ENCODE peak calls at places on chromosomes 2 and 18, in six cellular contexts. B is cardiac muscle cell, P is fibroblast of the aortic adventitia, F is MM.1S, V is activated B cell treated with CpG ODN at 0.5 μM for 24 hours, G is nephron progenitor cell. H is an unnamed sample.

GRCh38 chr2:180376076-180376475 is 369.0 kb upstream of the CWC22 start:
- DNase-seq in B (no peak), F (no peak), P (peak), V (no peak), G (no peak), H (no peak)

GRCh38 chr18:77250501-77250925 is 865 bp downstream of the GALR1 start:
- DNase-seq in V (no peak), F (no peak), P (no peak), G (peak), B (no peak), H (no peak)

GRCh38 chr2:177317443-177317842 is 52.9 kb upstream of the NFE2L2 start:
- DNase-seq in P (no peak), B (no peak), G (no peak), V (no peak), F (no peak), H (no peak)

GRCh38 chr18:79797518-79798345 is at the start of gene KCNG2:
- DNase-seq in V (peak), G (peak), F (no peak), B (peak), P (no peak), H (no peak)

GRCh38 chr2:18639756-18640453 is 50.5 kb upstream of the NT5C1B start:
- DNase-seq in G (no peak), V (no peak), P (no peak), B (no peak), F (no peak), H (no peak)

GRCh38 chr2:30652271-30652910 is 154.9 kb downstream of the CAPN13 start:
- DNase-seq in F (no peak), P (no peak), B (no peak), V (no peak), G (no peak), H (no peak)

GRCh38 chr2:166494140-166494544 is at the start of gene SCN7A:
- DNase-seq in F (no peak), P (peak), V (no peak), B (peak), G (peak), H (peak)

GRCh38 chr2:168192839-168193616 is 54.4 kb downstream of the STK39 start:
- DNase-seq in P (no peak), F (no peak), G (no peak), B (no peak), V (no peak), H (no peak)

GRCh38 chr2:12803616-12804015 is 86.9 kb downstream of the TRIB2 start:
- DNase-seq in F (no peak), P (peak), V (no peak), G (no peak), B (no peak), H (no peak)

GRCh38 chr2:121489944-121490585 is 40.6 kb upstream of the RNU4ATAC start:
- DNase-seq in B (peak), P (no peak), G (no peak), V (no peak), F (peak), H (no peak)

GRCh38 chr2:191696001-191696400 is 18.1 kb downstream of the NABP1 start:
- DNase-seq in P (peak), G (no peak), F (peak), B (no peak), V (no peak), H (no peak)

GRCh38 chr2:10500601-10501361 is 52.7 kb upstream of the ODC1 start:
- DNase-seq in F (no peak), B (no peak), P (no peak), G (no peak), V (no peak), H (peak)

GRCh38 chr2:96734899-96735585 is 4.8 kb downstream of the LMAN2L start:
- DNase-seq in B (no peak), F (no peak), G (no peak), P (peak), V (no peak), H (no peak)

GRCh38 chr2:69046221-69046662 is 33.3 kb downstream of the ANTXR1 start:
- DNase-seq in B (no peak), G (no peak), F (no peak), V (no peak), P (peak), H (no peak)

GRCh38 chr18:12839526-12840196 is 44.4 kb downstream of the PTPN2 start:
- DNase-seq in P (peak), V (no peak), F (peak), B (no peak), G (no peak), H (no peak)

GRCh38 chr2:227370791-227371312 is 8.3 kb downstream of the TM4SF20 start:
- DNase-seq in P (peak), B (no peak), V (no peak), F (no peak), G (no peak), H (no peak)

GRCh38 chr2:96148410-96149217 is 3.4 kb upstream of the DUSP2 start:
- DNase-seq in F (no peak), P (peak), G (peak), B (peak), V (peak), H (peak)

GRCh38 chr18:56691530-56691929 is 40.4 kb downstream of the WDR7 start:
- DNase-seq in G (no peak), F (no peak), P (no peak), V (no peak), B (no peak), H (no peak)

GRCh38 chr2:1874950-1875349 is 130.6 kb upstream of the PXDN start:
- DNase-seq in V (no peak), P (no peak), F (no peak), G (no peak), B (no peak), H (no peak)

GRCh38 chr2:24821433-24821891 is 28.2 kb downstream of the CENPO start:
- DNase-seq in G (no peak), F (no peak), V (no peak), B (no peak), P (no peak), H (no peak)

GRCh38 chr18:70422061-70422965 is 133.5 kb downstream of the SOCS6 start:
- DNase-seq in P (peak), F (no peak), V (no peak), B (no peak), G (peak), H (no peak)

GRCh38 chr18:44725300-44726096 is 44.8 kb downstream of the SETBP1 start:
- DNase-seq in G (no peak), V (peak), F (peak), B (no peak), P (peak), H (no peak)

GRCh38 chr2:179263460-179264237 is 983 bp downstream of the SESTD1 start:
- DNase-seq in P (peak), B (peak), V (peak), F (peak), G (peak), H (peak)

GRCh38 chr2:11904029-11904428 is 157.6 kb downstream of the LPIN1 start:
- DNase-seq in B (no peak), V (peak), P (no peak), F (no peak), G (no peak), H (no peak)

GRCh38 chr2:219252084-219252483 is 959 bp upstream of the TUBA4B start:
- DNase-seq in G (no peak), P (no peak), V (no peak), F (no peak), B (no peak), H (no peak)
- TF ChIP-seq CTCF in G (no peak), P (no peak), V (no peak), F (no peak), B (no peak), H (no peak)

GRCh38 chr2:162280654-162281053 is 37.4 kb upstream of the FAP start:
- DNase-seq in G (no peak), B (no peak), P (no peak), F (no peak), V (no peak), H (no peak)
- TF ChIP-seq CTCF in G (no peak), B (no peak), P (no peak), F (no peak), V (no peak), H (no peak)

GRCh38 chr2:8984152-8984551 is 19.3 kb downstream of the MBOAT2 start:
- DNase-seq in G (no peak), B (no peak), P (peak), F (no peak), V (no peak), H (no peak)

GRCh38 chr2:8985561-8986326 is 17.7 kb downstream of the MBOAT2 start:
- DNase-seq in B (no peak), P (peak), F (no peak), G (no peak), V (no peak), H (no peak)

GRCh38 chr2:8987413-8987812 is 16.1 kb downstream of the MBOAT2 start:
- DNase-seq in F (no peak), P (peak), G (no peak), B (no peak), V (no peak), H (no peak)

GRCh38 chr2:8984855-8985254 is 18.6 kb downstream of the MBOAT2 start:
- DNase-seq in P (peak), F (no peak), G (no peak), V (no peak), B (peak), H (no peak)

GRCh38 chr2:8986327-8986976 is 17.0 kb downstream of the MBOAT2 start:
- DNase-seq in B (peak), G (peak), P (no peak), F (peak), V (no peak), H (no peak)
- TF ChIP-seq CTCF in B (peak), G (no peak), P (no peak), F (peak), V (no peak), H (no peak)

DNA sequence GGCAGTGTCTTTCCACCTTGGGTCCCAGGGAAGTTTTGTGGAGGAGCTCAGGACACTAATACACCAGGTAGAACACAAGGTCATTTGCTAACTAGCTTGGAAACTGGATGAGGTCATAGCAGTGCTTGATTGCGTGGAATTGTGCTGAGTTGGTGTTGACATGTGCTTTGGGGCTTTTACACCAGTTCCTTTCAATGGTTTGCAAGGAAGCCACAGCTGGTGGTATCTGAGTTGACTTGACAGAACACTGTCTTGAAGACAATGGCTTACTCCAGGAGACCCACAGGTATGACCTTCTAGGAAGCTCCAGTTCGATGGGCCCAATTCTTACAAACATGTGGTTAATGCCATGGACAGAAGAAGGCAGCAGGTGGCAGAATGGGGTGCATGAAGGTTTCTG is 5.9 kb downstream of the CTLA4 start:
- DNase-seq in G (no peak), B (no peak), P (no peak), V (no peak), F (peak), H (no peak)
- TF ChIP-seq CTCF in G (no peak), B (no peak), P (no peak), V (no peak), F (no peak), H (no peak)

DNA sequence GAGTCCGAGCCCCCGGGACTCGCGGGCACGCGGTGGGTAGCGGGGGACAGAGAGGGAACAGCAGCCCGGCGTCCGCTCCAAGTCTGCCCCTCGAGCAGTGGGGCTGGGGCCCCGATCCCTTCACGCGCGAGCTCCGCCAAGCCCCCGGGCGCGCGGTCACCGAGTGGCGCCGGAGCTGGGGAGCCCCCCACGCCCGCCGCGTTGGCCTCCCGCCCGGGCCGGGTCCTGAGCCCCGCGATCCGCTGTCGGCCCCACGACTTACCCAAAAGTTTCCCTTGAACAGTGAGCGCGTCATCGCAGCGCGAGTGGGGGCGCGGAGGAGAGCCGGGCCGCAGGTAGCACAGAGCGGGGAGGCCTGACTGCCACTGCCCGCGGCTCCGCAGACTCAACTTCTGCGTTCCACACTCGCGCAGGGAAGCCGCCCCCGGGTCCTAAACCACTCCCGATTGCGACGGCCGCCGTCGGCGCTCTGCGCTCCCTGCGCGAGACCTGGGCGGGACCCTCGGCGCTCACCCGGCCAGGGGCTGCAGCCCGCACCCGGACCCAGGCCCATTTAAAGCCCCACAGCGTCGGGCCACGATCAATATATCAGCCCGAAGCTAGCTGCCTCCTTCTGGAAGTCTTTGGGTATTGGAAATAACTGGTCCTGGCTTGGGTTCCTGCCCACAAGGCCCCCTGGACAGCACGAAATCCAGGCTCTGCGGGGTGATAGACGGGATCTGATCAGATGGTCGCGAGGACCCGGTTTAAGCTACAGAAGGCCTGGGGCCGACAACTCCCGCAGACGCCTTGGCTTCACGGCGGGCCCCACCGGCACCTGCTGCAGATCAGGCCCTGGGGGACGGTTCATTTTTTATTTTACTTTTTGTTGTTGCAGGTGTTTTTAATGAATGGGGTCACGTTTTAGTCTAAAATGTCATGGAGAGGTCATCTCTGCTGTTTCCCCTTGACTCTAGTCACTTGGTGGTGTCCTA is at the start of gene PSTPIP2:
- DNase-seq in G (peak), V (peak), P (peak), F (no peak), B (peak), H (peak)
- TF ChIP-seq CTCF in G (no peak), V (no peak), P (peak), F (no peak), B (no peak), H (no peak)

GRCh38 chr2:60657673-60658072 is 98.4 kb upstream of the PAPOLG start:
- DNase-seq in V (no peak), P (no peak), F (no peak), G (no peak), B (no peak), H (no peak)

GRCh38 chr2:60661073-60661738 is 94.9 kb upstream of the PAPOLG start:
- DNase-seq in F (no peak), G (no peak), V (no peak), P (no peak), B (no peak), H (no peak)

GRCh38 chr2:60659026-60659425 is 97.0 kb upstream of the PAPOLG start:
- DNase-seq in B (no peak), P (no peak), F (no peak), G (no peak), V (no peak), H (no peak)
- TF ChIP-seq CTCF in B (no peak), P (no peak), F (no peak), G (no peak), V (no peak), H (no peak)

DNA sequence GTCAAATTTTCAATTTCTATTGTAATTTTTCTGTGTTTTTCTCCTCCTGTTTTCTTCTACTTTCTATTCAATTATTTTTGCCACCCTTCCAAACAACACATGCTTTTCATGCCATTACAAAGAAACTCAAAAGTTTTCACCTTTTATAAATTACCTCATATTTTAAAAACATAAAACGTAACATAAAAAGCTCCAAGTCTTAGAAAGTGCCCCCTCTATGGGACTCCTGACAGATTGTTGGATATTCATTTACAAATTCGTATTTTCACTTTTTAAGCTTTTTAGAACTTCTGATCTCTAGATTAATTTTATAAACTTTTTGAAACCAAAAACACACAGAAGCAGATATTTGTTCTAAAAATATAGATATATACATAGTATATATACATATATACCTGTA is 1.6 kb downstream of the COL5A2 start:
- DNase-seq in B (no peak), P (peak), G (no peak), V (no peak), F (no peak), H (no peak)
- TF ChIP-seq CTCF in B (peak), P (peak), G (peak), V (no peak), F (no peak), H (peak)

GRCh38 chr2:133107436-133107835 is 437.4 kb upstream of the LYPD1 start:
- DNase-seq in G (no peak), P (no peak), B (no peak), F (no peak), V (no peak), H (no peak)
- TF ChIP-seq CTCF in G (no peak), P (no peak), B (no peak), F (no peak), V (no peak), H (no peak)

GRCh38 chr2:138202762-138203161 is 238.5 kb downstream of the HNMT start:
- DNase-seq in P (no peak), V (no peak), G (no peak), F (no peak), B (no peak), H (no peak)
- TF ChIP-seq CTCF in P (no peak), V (no peak), G (no peak), F (no peak), B (no peak), H (no peak)

DNA sequence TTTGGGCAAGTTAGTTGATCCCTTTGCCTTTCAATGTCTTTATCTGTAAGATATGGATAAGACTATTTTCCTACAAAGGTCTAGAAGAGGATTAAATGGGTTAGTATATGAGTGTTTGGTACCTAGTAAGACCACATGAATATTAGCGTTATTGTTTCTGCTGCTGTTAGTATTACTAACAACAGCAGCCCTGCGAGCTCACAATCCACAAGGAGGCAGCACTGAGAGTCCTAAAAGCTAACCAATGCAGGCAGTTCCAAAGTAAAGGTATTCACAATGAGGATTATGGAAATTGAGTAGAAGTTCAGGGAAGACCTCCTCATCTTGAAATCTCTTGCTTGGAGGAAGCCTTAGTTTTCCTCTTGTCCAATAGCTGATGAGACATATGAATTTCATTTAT is 248.9 kb downstream of the TDRD15 start:
- DNase-seq in V (no peak), G (no peak), P (no peak), F (no peak), B (peak), H (no peak)
- TF ChIP-seq CTCF in V (no peak), G (peak), P (no peak), F (peak), B (no peak), H (no peak)